ENCODE peak calls at places on chromosomes 11 and 22, in five cellular contexts. D is Peyer's patch, Z is IMR-90, O is A549, Y is K562. K is an unnamed sample.

GRCh38 chr11:12298610-12299009 is 78.8 kb upstream of the PARVA start:
- DNase-seq in Y (no peak), D (no peak), Z (no peak), O (no peak), K (no peak)

GRCh38 chr11:106668147-106668546 is 350.1 kb downstream of the GUCY1A2 start:
- DNase-seq in Z (peak), O (no peak), D (no peak), Y (no peak), K (no peak)

GRCh38 chr11:86067230-86068137 is 1.4 kb downstream of the PICALM start:
- DNase-seq in D (no peak), O (no peak), Y (peak), Z (no peak), K (no peak)

GRCh38 chr11:1487091-1487850 is 692 bp upstream of the MOB2 start:
- DNase-seq in D (no peak), Z (no peak), O (no peak), Y (no peak), K (peak)

GRCh38 chr11:95442531-95443050 is 211.6 kb upstream of the SESN3 start:
- DNase-seq in D (no peak), O (no peak), Y (no peak), Z (no peak), K (no peak)

GRCh38 chr22:47138898-47139789 is 376.7 kb downstream of the TBC1D22A start:
- DNase-seq in Y (no peak), D (no peak), O (no peak), Z (no peak), K (no peak)

GRCh38 chr11:19772480-19772879 is 59.8 kb downstream of the NAV2 start:
- DNase-seq in O (no peak), Y (no peak), D (no peak), Z (no peak), K (no peak)

GRCh38 chr11:64036081-64037026 is 623 bp downstream of the FLRT1 start:
- DNase-seq in D (no peak), Z (peak), Y (no peak), O (no peak), K (no peak)

GRCh38 chr11:42967653-42968052 is 344.1 kb upstream of the API5 start:
- DNase-seq in O (no peak), Y (no peak), Z (no peak), D (no peak), K (no peak)

GRCh38 chr22:23565288-23565941 is 14.7 kb downstream of the IGLL1 start:
- DNase-seq in D (no peak), Z (no peak), Y (no peak), O (no peak), K (no peak)

GRCh38 chr11:71502871-71503435 is 24.1 kb upstream of the KRTAP5-7 start:
- DNase-seq in O (no peak), Z (no peak), D (no peak), Y (no peak), K (no peak)

GRCh38 chr11:17526326-17526725 is 17.9 kb downstream of the USH1C start:
- DNase-seq in D (no peak), Y (no peak), Z (no peak), O (no peak), K (no peak)

GRCh38 chr11:64327338-64327737 is 9.4 kb downstream of the PRDX5 start:
- DNase-seq in Y (no peak), O (no peak), Z (no peak), D (no peak), K (no peak)

GRCh38 chr11:36500315-36500721 is 9.8 kb downstream of the TRAF6 start:
- DNase-seq in D (no peak), O (peak), Z (peak), Y (peak), K (peak)

GRCh38 chr22:48795664-48796063 is 1032.0 kb downstream of the BRD1 start:
- DNase-seq in D (no peak), Y (no peak), O (no peak), Z (no peak), K (no peak)

GRCh38 chr11:60389279-60389910 is 6.9 kb upstream of the MS4A14 start:
- DNase-seq in D (peak), O (no peak), Y (no peak), Z (no peak), K (no peak)

GRCh38 chr11:75341583-75341982 is 9.9 kb downstream of the ARRB1 start:
- DNase-seq in O (no peak), Z (no peak), Y (no peak), D (no peak), K (peak)

GRCh38 chr22:17807571-17808410 is 33.5 kb upstream of the BID start:
- DNase-seq in Y (no peak), D (no peak), O (no peak), Z (peak), K (no peak)

GRCh38 chr22:27317961-27318360 is 483.6 kb downstream of the MN1 start:
- DNase-seq in Y (no peak), D (no peak), O (no peak), Z (no peak), K (no peak)

GRCh38 chr11:108870373-108871020 is 205.6 kb downstream of the DDX10 start:
- DNase-seq in Z (peak), O (no peak), Y (no peak), D (no peak), K (no peak)

GRCh38 chr11:121138259-121138658 is 37.2 kb downstream of the TECTA start:
- DNase-seq in Y (no peak), Z (no peak), D (no peak), O (no peak), K (no peak)

DNA sequence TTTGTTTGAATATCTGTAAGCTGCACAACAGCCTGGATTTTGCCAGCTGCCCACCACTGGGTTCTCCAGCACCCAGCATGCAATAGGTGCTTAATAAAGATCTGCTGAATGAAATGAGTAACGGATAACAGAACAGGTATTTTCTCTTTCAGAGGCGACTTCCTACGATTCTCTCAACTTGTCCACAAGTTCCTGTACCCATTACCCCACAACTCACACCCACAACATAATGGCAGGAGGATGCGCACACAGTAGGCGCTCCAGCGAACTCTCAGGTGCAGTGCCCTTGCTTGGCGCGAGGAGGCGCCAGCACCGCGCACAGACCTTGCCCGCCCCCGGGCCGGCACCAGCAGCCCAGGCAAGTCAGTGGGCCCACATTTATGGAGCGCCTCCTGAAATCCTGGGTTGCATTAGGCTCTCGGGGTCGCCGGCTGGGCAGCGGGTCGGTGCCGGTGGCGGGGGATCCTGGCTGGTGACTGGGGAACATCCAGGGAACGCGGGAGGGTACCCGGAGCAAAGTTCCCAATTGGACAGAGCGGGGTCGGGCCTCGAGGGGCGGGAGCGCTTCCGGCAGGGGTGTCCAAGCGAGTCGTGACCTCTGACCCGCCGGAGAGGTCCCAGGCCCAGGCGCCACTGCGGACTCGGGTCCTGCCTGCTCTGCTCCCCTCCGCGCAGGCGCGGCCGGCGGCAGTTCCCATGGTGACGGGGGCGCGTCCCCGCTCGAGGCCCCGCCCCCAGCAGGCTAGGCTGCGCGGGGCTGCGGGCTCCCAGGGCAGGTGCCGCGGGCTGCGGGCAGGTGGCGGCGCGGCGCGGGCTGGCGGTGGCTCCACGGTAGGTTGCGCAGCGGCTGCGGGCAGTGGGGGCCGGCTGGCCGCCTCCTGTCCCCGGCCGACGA is at the start of gene KIAA1671:
- DNase-seq in D (peak), O (peak), Z (peak), Y (peak), K (peak)
- TF ChIP-seq POLR2A in D (no peak), O (peak), Z (no peak), Y (no peak), K (peak)

GRCh38 chr22:44026066-44026629 is 2.0 kb downstream of the PARVB start:
- DNase-seq in D (no peak), Y (no peak), O (no peak), Z (no peak), K (no peak)
- H3K4me3 ChIP-seq in D (peak), Y (peak), O (no peak), Z (no peak), K (no peak)

DNA sequence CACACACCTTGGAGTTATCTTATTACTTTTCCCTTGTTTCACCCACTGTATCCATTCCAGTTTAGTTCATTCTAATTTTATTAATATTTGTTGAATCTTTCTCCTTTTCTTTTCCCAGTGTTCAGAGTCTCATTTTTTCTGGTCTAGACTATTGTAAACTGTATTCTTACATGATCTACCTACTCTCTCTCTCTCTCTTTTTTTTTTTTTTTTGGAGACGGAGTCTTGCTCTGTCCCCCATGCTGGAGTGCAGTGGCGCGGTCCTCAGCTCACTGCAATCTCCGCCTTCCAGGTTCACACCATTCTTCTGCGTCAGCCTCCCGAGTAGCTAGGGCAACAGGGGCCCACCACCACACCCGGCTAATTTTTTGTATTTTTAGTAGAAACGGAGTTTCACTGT is 2.1 kb downstream of the ANKRD42 start:
- DNase-seq in O (no peak), D (no peak), Y (no peak), Z (no peak), K (no peak)
- H3K27ac ChIP-seq in O (no peak), D (no peak), Y (no peak), Z (no peak), K (no peak)

GRCh38 chr22:32808038-32808445 is 6.5 kb downstream of the TIMP3 start:
- DNase-seq in D (no peak), O (no peak), Y (no peak), Z (no peak), K (no peak)
- TF ChIP-seq POLR2A in D (no peak), O (no peak), Y (no peak), Z (no peak), K (no peak)

GRCh38 chr11:103894673-103895072 is 141.8 kb upstream of the DDI1 start:
- DNase-seq in D (no peak), Y (no peak), Z (no peak), O (no peak), K (no peak)

GRCh38 chr11:103901656-103902055 is 134.8 kb upstream of the DDI1 start:
- DNase-seq in Y (no peak), O (no peak), Z (peak), D (no peak), K (no peak)

GRCh38 chr11:103897156-103897555 is 139.3 kb upstream of the DDI1 start:
- DNase-seq in Z (peak), Y (no peak), D (no peak), O (no peak), K (no peak)

GRCh38 chr11:103898065-103898464 is 138.4 kb upstream of the DDI1 start:
- DNase-seq in Z (no peak), Y (no peak), O (no peak), D (no peak), K (no peak)

DNA sequence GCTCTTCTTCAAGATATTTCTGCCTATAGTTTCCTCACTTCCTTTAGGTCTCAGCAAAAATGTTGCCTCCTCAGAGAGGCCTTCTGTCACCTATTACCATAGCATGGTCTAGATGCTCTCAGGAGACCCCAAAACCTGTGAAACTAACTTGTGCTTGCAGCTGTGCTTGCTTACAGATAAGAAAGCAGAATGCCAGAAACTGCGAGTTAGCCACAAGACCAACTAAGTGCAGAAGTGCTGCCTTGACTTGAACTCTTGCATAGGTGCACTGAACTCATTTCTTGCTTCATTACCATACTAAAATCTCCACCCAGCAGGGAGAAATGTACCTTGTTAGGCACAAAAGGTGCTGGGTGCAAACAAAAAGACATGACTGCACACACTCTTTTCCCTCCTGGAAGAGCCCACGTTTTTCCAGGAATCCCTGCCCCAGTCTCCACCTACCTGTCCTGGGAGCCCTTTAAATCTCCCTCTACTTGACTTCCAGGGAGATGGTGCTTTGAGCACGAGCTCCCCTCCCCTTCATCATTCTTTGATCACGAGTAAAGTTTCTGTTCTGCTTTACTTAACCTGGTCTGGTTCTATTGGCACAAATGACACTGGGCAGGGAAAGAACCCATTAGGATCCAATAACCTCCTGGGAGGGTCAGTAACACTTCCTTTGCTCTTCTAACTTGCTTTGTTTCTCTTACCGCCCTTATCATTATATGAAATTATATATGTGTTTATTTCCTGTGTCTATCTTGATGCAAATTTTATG is 137.7 kb upstream of the DDI1 start:
- DNase-seq in O (no peak), Z (no peak), Y (no peak), D (no peak), K (no peak)
- H3K4me3 ChIP-seq in O (no peak), Z (no peak), Y (no peak), D (no peak), K (no peak)

DNA sequence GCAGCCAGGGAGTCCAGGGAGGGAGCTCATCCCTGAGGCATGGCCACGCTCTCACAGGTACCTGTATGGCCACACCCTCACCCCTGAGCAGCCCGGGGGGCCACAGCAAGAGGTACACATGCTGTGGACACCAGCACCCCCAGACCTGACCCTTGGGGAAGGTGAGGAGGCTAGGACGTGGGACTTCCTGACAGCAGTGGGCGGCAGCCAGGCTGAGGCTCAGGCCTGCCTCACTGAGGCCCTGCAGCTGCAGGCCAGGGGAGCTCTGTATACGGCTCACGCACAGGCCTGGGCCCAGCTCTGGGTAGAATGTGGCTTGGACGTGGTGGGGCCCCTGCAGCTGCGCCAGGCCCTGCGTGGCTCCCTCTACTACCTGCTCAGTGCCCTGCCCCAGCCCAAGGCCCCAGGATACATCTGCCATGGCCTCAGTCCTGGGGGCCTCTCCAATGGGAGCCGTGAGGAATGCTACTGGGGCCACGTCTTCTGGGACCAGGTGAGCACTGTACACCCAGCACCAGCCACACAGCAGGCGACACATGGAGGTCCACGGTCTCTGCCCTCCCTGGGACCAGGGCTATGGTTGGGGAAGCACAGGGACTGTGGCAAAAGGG is 1.8 kb downstream of the PGGHG start:
- DNase-seq in Z (no peak), D (peak), Y (no peak), O (no peak), K (no peak)
- H3K27ac ChIP-seq in Z (no peak), D (no peak), Y (no peak), O (no peak), K (no peak)

DNA sequence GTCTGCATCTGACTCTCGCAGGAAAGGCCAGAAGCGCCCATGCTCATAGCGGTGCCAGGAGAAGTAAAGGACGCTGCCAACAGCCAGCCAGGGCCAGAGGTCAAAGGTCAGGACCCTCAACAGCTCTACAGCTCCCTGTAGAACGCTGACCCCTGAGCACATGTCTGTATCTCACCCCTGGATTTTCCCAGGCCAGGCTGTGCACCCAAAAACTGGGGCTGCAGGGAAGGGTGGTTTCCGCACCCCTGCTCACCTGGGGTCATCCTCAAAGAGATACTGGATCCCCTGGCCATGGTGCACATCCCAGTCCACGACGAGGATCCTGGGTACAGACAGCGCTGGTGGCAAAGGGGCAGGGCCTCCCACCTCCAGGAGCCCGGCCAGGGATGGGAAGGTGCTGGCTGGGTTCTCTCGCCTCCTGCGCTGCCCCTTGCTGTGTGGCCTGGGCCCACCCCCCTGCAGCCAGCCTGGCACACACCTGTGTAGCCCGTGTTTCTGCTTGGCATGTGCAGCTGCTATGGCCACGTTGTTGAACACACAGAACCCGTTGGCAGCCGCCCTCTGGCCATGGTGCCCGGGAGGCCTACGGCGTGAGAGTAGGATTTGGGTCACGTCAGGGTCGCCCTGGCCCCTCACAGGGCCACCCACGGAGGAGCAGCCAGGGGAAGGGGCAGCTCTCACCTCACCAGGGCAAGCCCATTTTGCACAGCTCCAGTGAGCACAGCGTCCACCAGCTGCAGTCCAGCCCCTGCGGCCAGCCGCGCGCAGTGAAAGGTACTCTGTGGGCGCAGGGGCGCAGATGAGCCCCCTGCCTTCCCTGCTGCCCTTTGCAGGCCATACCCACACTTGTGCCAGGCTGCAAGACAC is 1.4 kb downstream of the HDAC10 start:
- DNase-seq in Y (no peak), Z (no peak), O (no peak), D (no peak), K (no peak)
- TF ChIP-seq POLR2A in Y (no peak), Z (no peak), O (no peak), D (no peak), K (no peak)

GRCh38 chr22:40509401-40510134 is 127.0 kb downstream of the MRTFA start:
- DNase-seq in Z (peak), O (no peak), D (no peak), Y (no peak), K (peak)
- H3K4me3 ChIP-seq in Z (no peak), O (no peak), D (no peak), Y (no peak), K (no peak)

DNA sequence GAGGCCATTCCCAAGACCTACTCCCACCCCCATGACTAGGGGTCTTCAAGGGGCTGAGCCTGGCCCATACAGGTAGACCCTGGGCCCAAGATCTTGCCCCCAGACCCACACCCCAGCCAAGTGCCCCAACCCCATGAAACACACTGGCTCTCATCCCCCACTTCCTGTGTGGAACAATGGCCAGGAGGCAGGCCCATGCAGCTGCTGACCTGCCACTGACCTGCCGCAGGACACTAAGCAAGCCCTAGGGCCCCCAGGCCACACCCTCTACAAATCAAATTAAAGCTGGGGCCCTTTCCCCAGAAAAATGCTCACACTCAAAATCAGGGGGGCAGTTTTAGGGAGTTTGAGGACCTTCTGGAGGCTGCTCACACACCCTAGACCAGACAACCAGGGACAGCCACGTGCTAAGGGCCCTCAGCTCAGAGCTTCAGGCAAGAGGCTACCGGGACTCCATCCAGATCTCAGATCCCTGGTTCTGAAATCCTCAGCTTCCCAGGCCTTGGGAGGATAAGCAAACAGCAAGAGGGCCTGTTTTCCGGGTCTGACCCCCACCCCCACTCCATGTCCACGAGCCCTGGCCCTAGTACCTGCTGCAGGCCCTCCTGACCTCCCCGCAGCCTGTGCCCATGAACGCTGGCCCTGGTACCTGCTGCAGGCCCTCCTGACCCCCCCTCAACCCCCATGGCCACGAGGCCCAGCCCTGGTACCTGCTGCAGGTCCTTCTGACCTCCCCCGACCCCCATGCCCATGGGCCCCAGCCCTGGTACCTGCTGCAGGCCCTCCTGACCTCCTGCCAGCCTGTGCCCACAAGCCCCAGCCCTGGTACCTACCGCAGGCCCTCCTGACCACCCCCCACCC is 10.0 kb downstream of the CARD10 start:
- DNase-seq in Z (no peak), O (no peak), Y (no peak), D (no peak), K (no peak)
- H3K27ac ChIP-seq in Z (no peak), O (peak), Y (peak), D (peak), K (peak)

GRCh38 chr11:69199583-69200295 is 44.0 kb downstream of the SMIM38 start:
- DNase-seq in D (no peak), O (no peak), Z (no peak), Y (no peak), K (no peak)
- TF ChIP-seq POLR2A in D (no peak), O (no peak), Z (no peak), Y (no peak), K (no peak)

K was measured in adrenal gland.